ENCODE peak calls at places on chromosomes 2 and 18, in four cellular contexts. S is NCI-H2081; X is astrocyte of the spinal cord; I is CD8-positive, alpha-beta T cell. O is an unnamed sample.

GRCh38 chr18:21584391-21584790 is 16.1 kb downstream of the ESCO1 start:
- DNase-seq in S (no peak), X (no peak), I (no peak), O (no peak)

GRCh38 chr2:29850794-29851193 is 70.6 kb downstream of the ALK start:
- DNase-seq in S (no peak), X (no peak), I (no peak), O (no peak)

GRCh38 chr18:5746844-5747243 is 148.5 kb downstream of the TMEM200C start:
- DNase-seq in S (peak), X (no peak), I (no peak), O (no peak)

GRCh38 chr2:216283038-216283900 is 89.0 kb downstream of the MARCHF4 start:
- DNase-seq in S (no peak), X (no peak), I (no peak), O (peak)

GRCh38 chr18:62596145-62597005 is 73.5 kb downstream of the ZCCHC2 start:
- DNase-seq in S (no peak), X (peak), I (no peak), O (no peak)

GRCh38 chr18:22999212-22999611 is 66.1 kb downstream of the RBBP8 start:
- DNase-seq in S (no peak), X (peak), I (no peak), O (no peak)

GRCh38 chr2:158507141-158507540 is 50.4 kb downstream of the PKP4 start:
- DNase-seq in S (no peak), X (peak), I (no peak), O (no peak)

GRCh38 chr2:69081001-69081400 is 68.0 kb downstream of the ANTXR1 start:
- DNase-seq in S (no peak), X (no peak), I (no peak), O (no peak)

GRCh38 chr18:26091047-26091630 is 726 bp upstream of the SS18 start:
- DNase-seq in S (no peak), X (no peak), I (no peak), O (peak)

GRCh38 chr18:77006305-77007175 is 126.0 kb downstream of the MBP start:
- DNase-seq in S (no peak), X (no peak), I (no peak), O (no peak)

GRCh38 chr2:198774576-198774975 is 683.2 kb downstream of the SATB2 start:
- DNase-seq in S (peak), X (no peak), I (no peak), O (no peak)

GRCh38 chr2:221999702-222000101 is 299.1 kb downstream of the PAX3 start:
- DNase-seq in S (no peak), X (peak), I (no peak), O (no peak)

GRCh38 chr18:51614967-51615571 is 417.6 kb upstream of the MEX3C start:
- DNase-seq in S (peak), X (peak), I (no peak), O (no peak)

GRCh38 chr2:210157546-210157945 is 13.7 kb downstream of the KANSL1L start:
- DNase-seq in S (no peak), X (no peak), I (no peak), O (no peak)

GRCh38 chr2:18630101-18630500 is 40.7 kb upstream of the NT5C1B start:
- DNase-seq in S (no peak), X (peak), I (no peak), O (no peak)

GRCh38 chr2:26636935-26637334 is 4.2 kb downstream of the CIB4 start:
- DNase-seq in S (no peak), X (no peak), I (no peak), O (no peak)

GRCh38 chr2:212428685-212429480 is 109.7 kb downstream of the ERBB4 start:
- DNase-seq in S (no peak), X (no peak), I (no peak), O (no peak)

GRCh38 chr2:8682719-8683667 is 1.1 kb downstream of the ID2 start:
- DNase-seq in S (peak), X (peak), I (peak), O (no peak)

GRCh38 chr18:24922491-24922890 is 429.5 kb downstream of the ZNF521 start:
- DNase-seq in S (no peak), X (no peak), I (no peak), O (no peak)

GRCh38 chr2:47616506-47616905 is 166.4 kb upstream of the MSH6 start:
- DNase-seq in S (no peak), X (no peak), I (no peak), O (no peak)

GRCh38 chr18:27748336-27748735 is 428.6 kb downstream of the CDH2 start:
- DNase-seq in S (no peak), X (no peak), I (no peak), O (no peak)

GRCh38 chr2:104901037-104901851 is 47.3 kb downstream of the POU3F3 start:
- DNase-seq in S (no peak), X (no peak), I (no peak), O (no peak)

GRCh38 chr2:237244976-237245646 is 159.4 kb downstream of the COPS8 start:
- DNase-seq in S (no peak), X (peak), I (no peak), O (no peak)

GRCh38 chr2:219681301-219682290 is 54.2 kb downstream of the SLC4A3 start:
- DNase-seq in S (no peak), X (peak), I (no peak), O (no peak)

GRCh38 chr2:129296401-129297343 is 682.8 kb upstream of the RAB6C start:
- DNase-seq in S (no peak), X (no peak), I (no peak), O (no peak)

GRCh38 chr2:25534455-25534854 is 138.9 kb downstream of the DTNB start:
- DNase-seq in S (no peak), X (no peak), I (no peak), O (no peak)

GRCh38 chr2:44120428-44120827 is 48.2 kb upstream of the PPM1B start:
- DNase-seq in S (no peak), X (peak), I (peak), O (no peak)